ENCODE peak calls at places on chromosome 19, in five cellular contexts. K is cardiac muscle cell, I is lower lobe of right lung, Q is heart right ventricle, F is DND-41. R is an unnamed sample.

GRCh38 chr19:48900477-48901452 is 653 bp downstream of the NUCB1 start:
- DNase-seq in K (no peak), I (no peak), Q (no peak), F (peak; percentile 45), R (no peak)

GRCh38 chr19:609001-609340 is 19.3 kb downstream of the HCN2 start:
- DNase-seq in K (no peak), I (peak; percentile 81), Q (no peak), F (no peak), R (no peak)

GRCh38 chr19:40781140-40781539 is 3.1 kb downstream of the RAB4B start:
- DNase-seq in K (no peak), I (no peak), Q (no peak), F (no peak), R (no peak)

GRCh38 chr19:42042455-42043170 is 27.4 kb downstream of the GRIK5 start:
- DNase-seq in K (no peak), I (no peak), Q (no peak), F (no peak), R (no peak)

GRCh38 chr19:21483589-21484170 is 21.7 kb upstream of the ZNF429 start:
- DNase-seq in K (peak; percentile 37), I (peak; percentile 76), Q (peak; percentile 16), F (peak; percentile 55), R (peak; percentile 31)

GRCh38 chr19:41426952-41427646 is at the start of gene B3GNT8:
- DNase-seq in K (peak; percentile 94), I (peak; percentile 92), Q (peak; percentile 89), F (peak; percentile 51), R (peak; percentile 41)

GRCh38 chr19:13850910-13851753 is 25.8 kb upstream of the NANOS3 start:
- DNase-seq in K (no peak), I (peak; percentile 91), Q (peak; percentile 88), F (no peak), R (no peak)

GRCh38 chr19:49986354-49986753 is 25.4 kb upstream of the SIGLEC11 start:
- DNase-seq in K (no peak), I (no peak), Q (no peak), F (no peak), R (no peak)

GRCh38 chr19:16328824-16329482 is 4.3 kb downstream of the KLF2 start:
- DNase-seq in K (no peak), I (peak; percentile 48), Q (no peak), F (no peak), R (peak; percentile 49)

GRCh38 chr19:38290631-38291147 is 13.4 kb upstream of the C19orf33 start:
- DNase-seq in K (no peak), I (peak; percentile 79), Q (no peak), F (no peak), R (no peak)

GRCh38 chr19:6048808-6049405 is 61.4 kb downstream of the RFX2 start:
- DNase-seq in K (peak; percentile 83), I (peak; percentile 85), Q (peak; percentile 78), F (peak; percentile 80), R (peak; percentile 69)

GRCh38 chr19:42274065-42274682 is 5.1 kb downstream of the CIC start:
- DNase-seq in K (no peak), I (peak; percentile 42), Q (peak; percentile 3), F (no peak), R (no peak)

GRCh38 chr19:5478241-5478924 is 23.2 kb downstream of the ZNRF4 start:
- DNase-seq in K (no peak), I (no peak), Q (no peak), F (no peak), R (no peak)

GRCh38 chr19:44741841-44742352 is 6.6 kb upstream of the BCL3 start:
- DNase-seq in K (no peak), I (peak; percentile 96), Q (peak; percentile 98), F (no peak), R (no peak)

GRCh38 chr19:23799321-23799720 is 40.6 kb upstream of the ZNF681 start:
- DNase-seq in K (peak; percentile 9), I (no peak), Q (no peak), F (peak; percentile 80), R (peak; percentile 20)

GRCh38 chr19:38849746-38850230 is at the start of gene HNRNPL:
- DNase-seq in K (no peak), I (peak; percentile 99), Q (no peak), F (no peak), R (peak; percentile 98)

GRCh38 chr19:27867981-27868380 is 1345.0 kb downstream of the UQCRFS1 start:
- DNase-seq in K (no peak), I (no peak), Q (no peak), F (no peak), R (no peak)
- TF ChIP-seq CTCF in K (no peak), I (no peak), Q (no peak), F (no peak), R (no peak)

DNA sequence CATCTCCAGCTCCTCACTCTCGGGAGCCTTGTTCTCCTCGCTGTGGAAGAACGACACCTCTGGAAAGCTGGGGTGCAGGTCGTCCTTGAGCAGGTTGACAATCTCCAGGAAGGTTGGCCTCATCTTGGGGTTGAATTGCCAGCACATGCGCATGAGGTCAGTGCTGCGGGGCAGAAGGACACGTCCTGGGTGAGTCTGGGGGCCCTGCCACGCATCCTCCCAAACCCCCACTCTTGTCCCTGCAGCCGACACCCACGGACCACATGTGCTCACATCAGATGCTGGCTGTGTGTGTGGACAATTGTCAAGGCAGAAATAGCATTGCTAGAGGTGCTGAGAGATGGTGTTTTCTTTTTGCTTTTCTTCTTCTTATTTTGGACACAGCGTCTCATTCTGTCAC is 47.7 kb downstream of the ZNF557 start:
- DNase-seq in K (no peak), I (no peak), Q (no peak), F (no peak), R (no peak)
- H3K27me3 ChIP-seq in K (no peaks in the 10 kb centered on the region), I (no peaks in the 10 kb centered on the region), Q (no peaks in the 10 kb centered on the region), F (no peaks in the 10 kb centered on the region), R (no peaks in the 10 kb centered on the region)

GRCh38 chr19:10717054-10717355 is 874 bp upstream of the DNM2 start:
- DNase-seq in K (no peak), I (no peak), Q (no peak), F (no peak), R (no peak)
- H3K27ac ChIP-seq in K (peak overlapping the region; percentile 45), I (peak overlapping the region; percentile 71), Q (peak overlapping the region; percentile 62), F (peak overlapping the region; percentile 82), R (no peak overlapping the region)

DNA sequence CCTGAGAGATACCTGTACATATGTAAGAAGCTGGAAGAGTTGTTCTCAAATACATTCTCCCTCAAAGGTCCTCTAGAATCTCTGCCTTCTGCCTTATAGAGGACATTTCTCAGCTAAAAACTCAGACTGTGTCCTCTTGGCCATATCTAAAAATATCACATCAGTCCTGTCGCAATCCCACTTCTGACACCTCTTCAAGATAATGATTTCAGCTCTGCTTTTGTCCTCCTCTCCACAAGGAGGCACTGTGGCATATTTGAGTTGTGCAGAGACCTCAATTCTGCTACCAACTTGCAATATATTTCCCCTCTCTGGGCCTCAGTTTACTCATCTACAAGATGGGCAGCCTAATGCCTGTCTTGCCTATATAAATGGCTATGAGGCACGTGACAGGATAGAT is 16.6 kb downstream of the ADAMTS10 start:
- DNase-seq in K (no peak), I (no peak), Q (no peak), F (no peak), R (no peak)
- TF ChIP-seq CTCF in K (peak; percentile 22), I (no peak), Q (peak; percentile 17), F (peak; percentile 37), R (no peak)

DNA sequence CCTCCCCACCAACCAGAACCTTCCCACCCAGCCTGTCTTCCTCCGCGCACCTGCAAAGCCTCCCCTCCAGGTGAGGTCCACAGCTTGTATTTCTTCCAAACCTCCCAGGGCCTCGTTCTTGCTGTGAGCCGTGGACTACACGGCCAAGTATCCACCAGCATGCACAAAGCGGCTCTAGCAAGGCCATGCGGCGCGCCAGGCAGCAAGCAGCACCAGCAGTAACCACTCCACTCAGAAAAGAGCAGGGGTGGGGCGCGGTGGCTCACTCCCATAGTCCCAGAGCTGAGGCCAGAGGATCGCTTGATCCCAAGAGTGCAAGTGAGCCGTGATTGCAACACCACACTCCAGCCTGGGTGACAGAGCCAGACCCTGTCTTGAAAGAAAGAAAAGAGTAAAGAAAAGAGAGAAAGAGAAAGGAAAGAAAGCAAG is 4.7 kb downstream of the CCDC8 start:
- DNase-seq in K (peak; percentile 73), I (peak; percentile 88), Q (peak; percentile 42), F (no peak), R (no peak)
- H3K27me3 ChIP-seq in K (no peaks in the 10 kb centered on the region), I (peaks cover 79% of the 10 kb centered on the region), Q (peaks cover 53% of the 10 kb centered on the region), F (peaks cover 10% of the 10 kb centered on the region), R (peaks cover 79% of the 10 kb centered on the region)

DNA sequence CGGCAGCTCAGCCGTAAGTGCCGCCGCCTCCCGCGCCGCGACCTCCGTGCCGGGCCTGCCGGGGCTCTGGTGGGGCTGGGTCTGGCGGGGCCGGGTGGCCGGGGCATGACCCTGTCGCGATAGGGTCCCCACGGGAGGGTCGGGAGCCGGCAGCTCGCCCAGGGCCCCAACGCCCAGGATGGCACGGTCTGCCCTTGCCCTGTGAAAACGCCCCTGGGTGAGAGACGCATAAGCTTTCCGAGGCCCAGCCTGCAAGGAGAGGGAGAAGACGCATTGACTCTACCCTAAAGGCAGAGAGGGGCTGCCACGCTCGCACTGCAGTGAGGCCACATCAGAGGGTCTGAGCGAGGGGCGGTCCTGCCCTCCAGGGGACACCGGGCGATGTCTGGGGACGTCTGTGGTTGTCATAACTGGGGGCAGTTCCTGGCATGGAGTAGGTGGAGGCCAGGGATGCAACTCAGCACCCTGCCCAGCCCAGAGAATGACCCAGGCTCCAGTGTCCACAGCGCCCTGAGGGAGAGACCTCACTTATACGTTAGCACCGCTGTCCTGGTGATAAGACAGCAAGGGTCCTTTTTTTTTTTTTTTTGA is 539 bp downstream of the ZNF554 start:
- DNase-seq in K (peak; percentile 52), I (peak; percentile 50), Q (no peak), F (peak; percentile 43), R (no peak)
- H3K27ac ChIP-seq in K (peak overlapping the region; percentile 83), I (peak overlapping the region; percentile 76), Q (peak overlapping the region; percentile 77), F (peak overlapping the region; percentile 54), R (no peak overlapping the region)

DNA sequence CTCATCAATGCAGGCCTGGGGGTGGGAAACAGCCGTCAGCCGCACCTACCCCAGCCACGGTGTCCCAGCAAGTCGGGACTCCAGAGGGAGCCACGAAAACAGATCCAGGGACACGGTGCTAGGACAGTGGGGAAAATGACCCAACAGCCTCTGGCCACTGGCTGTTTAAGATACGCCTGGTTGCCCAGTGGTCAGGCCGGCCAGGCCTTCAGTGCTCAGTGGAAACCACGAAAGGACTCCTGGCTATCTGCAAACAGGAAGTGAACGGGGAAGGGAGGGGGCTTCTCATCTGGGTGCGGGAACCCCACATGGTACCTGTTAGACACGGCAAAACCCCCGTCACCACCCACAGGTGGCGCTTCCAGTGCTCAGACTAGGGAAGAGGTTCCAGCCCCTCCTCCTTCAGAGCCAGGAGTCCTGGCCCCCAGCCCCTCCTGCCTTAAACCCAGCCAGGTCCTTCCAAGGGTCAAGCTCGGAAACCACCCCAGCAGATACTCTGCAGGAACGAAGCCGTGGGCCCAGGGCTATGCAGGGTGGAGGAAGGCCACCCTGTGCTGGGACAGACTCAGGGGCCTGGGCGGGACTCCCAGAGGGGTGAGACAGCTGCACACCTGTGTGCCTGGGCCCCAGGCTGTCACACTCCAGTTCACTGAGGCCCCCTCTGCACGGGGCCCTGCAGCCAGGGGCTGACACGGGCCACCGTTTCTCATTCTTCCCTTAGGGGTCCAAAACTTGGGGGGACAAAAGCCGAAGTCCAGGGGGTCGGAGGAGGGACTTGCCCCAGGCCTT is 4.5 kb downstream of the PPP1R12C start:
- DNase-seq in K (no peak), I (no peak), Q (no peak), F (no peak), R (no peak)
- TF ChIP-seq CTCF in K (no peak), I (no peak), Q (no peak), F (peak; percentile 11), R (no peak)

R was measured in CD4-positive, alpha-beta T cell.